ENCODE peak calls at places on chromosome 4, in four cellular contexts. One of them, this sample, is unnamed.

GRCh38 chr4:15676899-15677298 is 4.7 kb upstream of the FAM200B start:
- DNase-seq in hepatocyte: no peak
- DNase-seq in PC-3: no peak
- DNase-seq in OCI-LY7: no peak
- DNase-seq in this sample: no peak

GRCh38 chr4:188976644-188977115 is 837.4 kb downstream of the TRIML1 start:
- DNase-seq in hepatocyte: peak; percentile 57
- DNase-seq in OCI-LY7: no peak
- DNase-seq in PC-3: peak; percentile 50
- DNase-seq in this sample: peak; percentile 27

GRCh38 chr4:106676173-106676921 is 307.8 kb upstream of the GIMD1 start:
- DNase-seq in PC-3: no peak
- DNase-seq in hepatocyte: no peak
- DNase-seq in OCI-LY7: no peak
- DNase-seq in this sample: peak; percentile 75

GRCh38 chr4:169410839-169411770 is 140.3 kb upstream of the SH3RF1 start:
- DNase-seq in hepatocyte: peak; percentile 10
- DNase-seq in OCI-LY7: peak; percentile 57
- DNase-seq in PC-3: peak; percentile 31
- DNase-seq in this sample: peak; percentile 3

GRCh38 chr4:55253911-55254593 is 92.0 kb upstream of the SRD5A3 start:
- DNase-seq in OCI-LY7: no peak
- DNase-seq in hepatocyte: no peak
- DNase-seq in PC-3: no peak
- DNase-seq in this sample: no peak

GRCh38 chr4:183554346-183554686 is 49.5 kb downstream of the ING2 start:
- DNase-seq in hepatocyte: no peak
- DNase-seq in OCI-LY7: no peak
- DNase-seq in PC-3: no peak
- DNase-seq in this sample: no peak

GRCh38 chr4:107794001-107794400 is 30.7 kb upstream of the SGMS2 start:
- DNase-seq in hepatocyte: peak; percentile 60
- DNase-seq in PC-3: no peak
- DNase-seq in OCI-LY7: no peak
- DNase-seq in this sample: no peak

GRCh38 chr4:169658970-169659735 is 38.8 kb downstream of the CLCN3 start:
- DNase-seq in hepatocyte: no peak
- DNase-seq in PC-3: peak; percentile 7
- DNase-seq in OCI-LY7: no peak
- DNase-seq in this sample: peak; percentile 19

GRCh38 chr4:107578321-107578720 is 141.7 kb downstream of the PAPSS1 start:
- DNase-seq in PC-3: peak; percentile 32
- DNase-seq in OCI-LY7: no peak
- DNase-seq in hepatocyte: no peak
- DNase-seq in this sample: peak; percentile 10

GRCh38 chr4:153420361-153420760 is 45.8 kb upstream of the TMEM131L start:
- DNase-seq in hepatocyte: no peak
- DNase-seq in PC-3: no peak
- DNase-seq in OCI-LY7: no peak
- DNase-seq in this sample: no peak

GRCh38 chr4:93710101-93710846 is 118.3 kb upstream of the ATOH1 start:
- DNase-seq in OCI-LY7: no peak
- DNase-seq in PC-3: peak; percentile 49
- DNase-seq in hepatocyte: peak; percentile 47
- DNase-seq in this sample: no peak

DNA sequence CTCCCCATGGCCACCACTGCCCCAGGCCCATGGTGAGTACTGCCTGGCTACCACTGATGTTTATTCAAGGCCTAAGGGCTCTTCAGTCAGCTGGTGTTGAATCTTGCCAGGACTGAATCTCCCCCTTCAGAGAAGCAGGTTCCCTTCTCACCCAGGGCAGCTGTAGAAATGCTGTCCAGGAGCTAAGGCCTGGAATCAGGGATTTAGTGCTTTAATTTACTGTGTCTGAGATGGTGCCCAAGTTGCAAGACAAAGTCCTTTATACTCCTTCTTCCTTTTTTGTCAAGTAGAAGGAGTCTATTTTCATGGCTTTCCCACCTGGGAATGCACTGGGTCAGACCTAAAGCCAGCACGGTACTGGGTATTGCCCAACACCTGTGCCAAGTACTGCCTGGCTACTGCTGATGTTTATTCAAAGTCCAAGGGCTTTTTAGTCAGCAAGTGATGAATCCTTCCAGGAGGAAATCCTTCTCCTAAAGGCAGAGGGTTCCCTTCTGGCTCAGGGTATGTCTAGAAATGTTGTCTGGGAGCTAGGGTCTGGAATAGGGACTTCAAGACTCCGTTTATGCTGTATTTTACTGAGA is 117.6 kb upstream of the ATOH1 start:
- DNase-seq in hepatocyte: no peak
- DNase-seq in OCI-LY7: no peak
- DNase-seq in PC-3: peak; percentile 4
- DNase-seq in this sample: no peak
- TF ChIP-seq EZH2phosphoT487 in hepatocyte: no peak
- TF ChIP-seq EZH2phosphoT487 in OCI-LY7: no peak
- TF ChIP-seq EZH2phosphoT487 in PC-3: no peak
- TF ChIP-seq EZH2phosphoT487 in this sample: no peak

GRCh38 chr4:168269879-168270278 is 48.7 kb downstream of the DDX60 start:
- DNase-seq in OCI-LY7: no peak
- DNase-seq in hepatocyte: no peak
- DNase-seq in PC-3: no peak
- DNase-seq in this sample: no peak
- H3K4me1 ChIP-seq in OCI-LY7: no peaks in the 10 kb centered on the region
- H3K4me1 ChIP-seq in hepatocyte: no peaks in the 10 kb centered on the region
- H3K4me1 ChIP-seq in PC-3: no peaks in the 10 kb centered on the region
- H3K4me1 ChIP-seq in this sample: no peaks in the 10 kb centered on the region

DNA sequence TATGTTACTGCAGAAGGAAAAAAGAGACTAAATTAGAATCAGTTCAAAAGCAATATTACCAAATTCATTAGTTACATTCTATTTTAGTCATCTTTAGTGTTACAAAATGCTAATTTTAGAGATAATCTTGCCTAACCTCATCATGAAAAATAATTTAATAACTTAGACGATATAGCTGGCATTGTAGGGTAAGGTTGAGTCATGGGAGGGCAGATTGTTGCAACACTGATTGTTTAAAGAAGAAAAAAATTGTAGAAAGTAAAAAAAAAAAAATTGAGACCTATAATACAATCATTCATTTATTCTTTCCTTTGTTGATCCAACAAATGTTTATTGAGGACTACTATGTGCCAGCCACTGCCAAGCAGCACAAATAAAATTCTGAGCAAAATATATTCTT is 330.9 kb downstream of the GBA3 start:
- DNase-seq in hepatocyte: no peak
- DNase-seq in OCI-LY7: no peak
- DNase-seq in PC-3: peak; percentile 4
- DNase-seq in this sample: peak; percentile 15
- TF ChIP-seq EZH2phosphoT487 in hepatocyte: no peak
- TF ChIP-seq EZH2phosphoT487 in OCI-LY7: no peak
- TF ChIP-seq EZH2phosphoT487 in PC-3: no peak
- TF ChIP-seq EZH2phosphoT487 in this sample: no peak

DNA sequence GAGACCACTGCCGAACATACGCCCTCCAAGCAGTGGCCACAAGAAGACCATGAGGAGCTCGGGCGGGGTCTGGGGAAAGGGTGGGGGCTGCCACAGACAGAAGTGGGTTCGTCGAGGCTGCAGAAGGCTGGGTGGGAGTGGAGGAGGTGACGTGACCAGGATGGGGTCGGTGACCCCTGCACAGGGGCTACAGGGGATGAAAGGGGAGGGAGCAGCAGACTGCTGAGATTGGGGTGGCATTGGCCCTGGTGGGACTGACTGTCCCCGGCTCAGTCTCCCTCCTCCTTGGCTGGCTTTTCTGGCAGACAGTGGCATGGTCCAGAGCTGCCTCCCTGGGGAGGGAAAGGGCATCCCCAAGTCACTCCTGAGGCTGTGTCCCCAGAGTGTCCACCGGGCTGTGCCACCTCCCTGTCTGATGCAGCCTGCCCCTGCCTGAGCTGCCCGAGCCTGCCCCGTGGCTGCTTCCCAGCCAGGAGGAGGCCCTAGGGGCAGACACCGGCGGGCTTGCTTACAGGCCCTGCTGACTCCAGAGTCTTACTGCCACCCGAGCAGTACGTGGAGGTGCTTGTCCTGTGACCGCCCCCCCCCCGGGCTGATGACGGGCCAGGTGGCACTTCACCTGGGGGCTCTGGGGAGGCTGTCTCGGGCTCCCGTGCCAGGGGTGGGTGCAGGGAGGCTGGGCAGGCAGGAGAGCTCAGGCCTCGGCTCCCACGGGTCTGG is 7.2 kb downstream of the SH3BP2 start:
- DNase-seq in OCI-LY7: no peak
- DNase-seq in PC-3: no peak
- DNase-seq in hepatocyte: no peak
- DNase-seq in this sample: peak; percentile 39
- H3K4me1 ChIP-seq in OCI-LY7: peaks cover 26% of the 10 kb centered on the region
- H3K4me1 ChIP-seq in PC-3: peaks cover 18% of the 10 kb centered on the region
- H3K4me1 ChIP-seq in hepatocyte: peaks cover 55% of the 10 kb centered on the region
- H3K4me1 ChIP-seq in this sample: peaks cover 30% of the 10 kb centered on the region

This sample was measured in GM23248.